ENCODE peak calls at places on chromosome 16, in six cellular contexts. Y is astrocyte, F is PC-3, S is KBM-7, L is HT1080, J is NCI-H345. K is an unnamed sample.

GRCh38 chr16:68378436-68379415 is 67.9 kb downstream of the PRMT7 start:
- DNase-seq in Y (no peak), F (no peak), S (peak), L (no peak), J (no peak), K (no peak)

GRCh38 chr16:65769055-65769465 is 597.4 kb upstream of the CDH5 start:
- DNase-seq in Y (peak), F (no peak), S (peak), L (no peak), J (no peak), K (peak)

GRCh38 chr16:71350821-71351557 is 7.5 kb upstream of the CALB2 start:
- DNase-seq in Y (no peak), F (no peak), S (no peak), L (no peak), J (no peak), K (no peak)

GRCh38 chr16:89409161-89409711 is 81.1 kb downstream of the ANKRD11 start:
- DNase-seq in Y (no peak), F (peak), S (peak), L (peak), J (no peak), K (peak)

GRCh38 chr16:529012-529575 is 1.6 kb downstream of the CAPN15 start:
- DNase-seq in Y (no peak), F (no peak), S (no peak), L (no peak), J (no peak), K (no peak)

GRCh38 chr16:52741386-52741785 is 194.4 kb upstream of the TOX3 start:
- DNase-seq in Y (no peak), F (no peak), S (no peak), L (no peak), J (no peak), K (no peak)

GRCh38 chr16:924806-925205 is 46.0 kb downstream of the LMF1 start:
- DNase-seq in Y (no peak), F (no peak), S (no peak), L (no peak), J (no peak), K (no peak)

GRCh38 chr16:47519037-47519436 is 57.9 kb downstream of the PHKB start:
- DNase-seq in Y (peak), F (no peak), S (no peak), L (peak), J (no peak), K (peak)

GRCh38 chr16:84775262-84775810 is 44.4 kb upstream of the CRISPLD2 start:
- DNase-seq in Y (no peak), F (no peak), S (no peak), L (no peak), J (no peak), K (no peak)

GRCh38 chr16:85870159-85870558 is 28.8 kb upstream of the IRF8 start:
- DNase-seq in Y (no peak), F (no peak), S (peak), L (no peak), J (no peak), K (no peak)

GRCh38 chr16:997440-998051 is 16.0 kb downstream of the SOX8 start:
- DNase-seq in Y (peak), F (peak), S (peak), L (peak), J (peak), K (peak)

GRCh38 chr16:85523602-85524364 is 89.3 kb upstream of the GSE1 start:
- DNase-seq in Y (peak), F (no peak), S (peak), L (peak), J (peak), K (peak)

GRCh38 chr16:117381-118365 is 20.8 kb downstream of the NPRL3 start:
- DNase-seq in Y (no peak), F (peak), S (peak), L (peak), J (peak), K (peak)

GRCh38 chr16:24463196-24463945 is 76.0 kb upstream of the RBBP6 start:
- DNase-seq in Y (no peak), F (no peak), S (no peak), L (no peak), J (no peak), K (no peak)

GRCh38 chr16:85894266-85894665 is 4.7 kb upstream of the IRF8 start:
- DNase-seq in Y (no peak), F (peak), S (no peak), L (no peak), J (no peak), K (peak)

GRCh38 chr16:22623351-22623781 is 112.7 kb downstream of the NPIPB5 start:
- DNase-seq in Y (peak), F (no peak), S (no peak), L (peak), J (no peak), K (peak)

GRCh38 chr16:58471209-58471975 is 28.6 kb upstream of the NDRG4 start:
- DNase-seq in Y (no peak), F (no peak), S (no peak), L (no peak), J (no peak), K (no peak)

GRCh38 chr16:28935924-28936783 is 4.4 kb downstream of the CD19 start:
- DNase-seq in Y (peak), F (peak), S (peak), L (peak), J (peak), K (no peak)

GRCh38 chr16:9126609-9127008 is 35.2 kb downstream of the HAPSTR1 start:
- DNase-seq in Y (no peak), F (no peak), S (no peak), L (no peak), J (no peak), K (no peak)

GRCh38 chr16:28321700-28322411 is 29.5 kb downstream of the SBK1 start:
- DNase-seq in Y (peak), F (peak), S (peak), L (peak), J (no peak), K (no peak)

GRCh38 chr16:879986-880385 is 79.5 kb upstream of the GNG13 start:
- DNase-seq in Y (no peak), F (no peak), S (no peak), L (no peak), J (no peak), K (no peak)

GRCh38 chr16:55001931-55002330 is 71.3 kb downstream of the IRX5 start:
- DNase-seq in Y (peak), F (no peak), S (no peak), L (no peak), J (no peak), K (peak)

GRCh38 chr16:70578035-70578434 is 54.4 kb downstream of the SF3B3 start:
- DNase-seq in Y (no peak), F (no peak), S (peak), L (no peak), J (no peak), K (no peak)

GRCh38 chr16:67396775-67397450 is 3.6 kb upstream of the TPPP3 start:
- DNase-seq in Y (no peak), F (no peak), S (no peak), L (no peak), J (no peak), K (no peak)

GRCh38 chr16:9308300-9309209 is 217.1 kb downstream of the HAPSTR1 start:
- DNase-seq in Y (no peak), F (no peak), S (no peak), L (no peak), J (no peak), K (no peak)

GRCh38 chr16:17817260-17817659 is 346.5 kb upstream of the XYLT1 start:
- DNase-seq in Y (no peak), F (no peak), S (no peak), L (no peak), J (no peak), K (no peak)

GRCh38 chr16:77744136-77744535 is 21.8 kb downstream of the NUDT7 start:
- DNase-seq in Y (no peak), F (no peak), S (no peak), L (no peak), J (no peak), K (no peak)

GRCh38 chr16:15547768-15548096 is 95.2 kb downstream of the MARF1 start:
- DNase-seq in Y (no peak), F (no peak), S (no peak), L (no peak), J (no peak), K (no peak)

GRCh38 chr16:3717235-3718018 is at the start of gene TRAP1:
- DNase-seq in Y (peak), F (peak), S (peak), L (peak), J (peak), K (peak)

GRCh38 chr16:31131841-31132271 is 3.7 kb downstream of the PRSS8 start:
- DNase-seq in Y (no peak), F (no peak), S (no peak), L (no peak), J (no peak), K (no peak)

GRCh38 chr16:55275869-55276268 is 48.1 kb upstream of the IRX6 start:
- DNase-seq in Y (no peak), F (no peak), S (no peak), L (no peak), J (no peak), K (no peak)

GRCh38 chr16:1729026-1729425 is 23.0 kb downstream of the MAPK8IP3 start:
- DNase-seq in Y (no peak), F (no peak), S (no peak), L (no peak), J (no peak), K (no peak)

K was measured in M059J.